ENCODE peak calls at places on chromosomes 12 and 14, in seven cellular contexts. Y, A, R, E, C, M and S are unnamed samples.

GRCh38 chr12:39441189-39441962 is 1.5 kb downstream of the KIF21A start:
- DNase-seq in Y (no peak), A (no peak), R (no peak), E (no peak), C (no peak), M (no peak), S (no peak)

GRCh38 chr12:52391618-52392002 is 6.2 kb upstream of the KRT84 start:
- DNase-seq in Y (peak; percentile 33), A (peak; percentile 68), R (no peak), E (peak; percentile 36), C (no peak), M (no peak), S (peak; percentile 13)

GRCh38 chr12:129696952-129697351 is 206.9 kb downstream of the TMEM132D start:
- DNase-seq in Y (peak; percentile 0), A (no peak), R (no peak), E (no peak), C (no peak), M (no peak), S (no peak)

GRCh38 chr14:36663404-36664321 is 2.0 kb downstream of the PAX9 start:
- DNase-seq in Y (no peak), A (no peak), R (no peak), E (no peak), C (no peak), M (no peak), S (no peak)

GRCh38 chr14:102188187-102188586 is 48.5 kb downstream of the WDR20 start:
- DNase-seq in Y (no peak), A (no peak), R (no peak), E (no peak), C (no peak), M (no peak), S (no peak)

GRCh38 chr12:2641209-2641608 is 153.6 kb upstream of the FKBP4 start:
- DNase-seq in Y (peak; percentile 38), A (peak; percentile 49), R (peak; percentile 14), E (no peak), C (no peak), M (no peak), S (peak; percentile 31)

GRCh38 chr12:30847259-30847658 is 79.3 kb upstream of the TSPAN11 start:
- DNase-seq in Y (peak; percentile 81), A (no peak), R (peak; percentile 83), E (peak; percentile 36), C (no peak), M (no peak), S (peak; percentile 78)

GRCh38 chr12:57521475-57522018 is 1.1 kb upstream of the MBD6 start:
- DNase-seq in Y (no peak), A (peak; percentile 47), R (no peak), E (peak; percentile 60), C (no peak), M (peak; percentile 35), S (no peak)

GRCh38 chr12:1575799-1576401 is 18.5 kb downstream of the FBXL14 start:
- DNase-seq in Y (peak; percentile 57), A (no peak), R (no peak), E (peak; percentile 25), C (no peak), M (no peak), S (peak; percentile 66)

GRCh38 chr14:90721619-90722305 is 94.5 kb downstream of the TTC7B start:
- DNase-seq in Y (no peak), A (no peak), R (no peak), E (no peak), C (no peak), M (no peak), S (no peak)

GRCh38 chr12:125804660-125805059 is 739.4 kb downstream of the AACS start:
- DNase-seq in Y (no peak), A (no peak), R (no peak), E (no peak), C (no peak), M (no peak), S (no peak)

GRCh38 chr12:64951944-64952343 is 127.5 kb downstream of the TBC1D30 start:
- DNase-seq in Y (no peak), A (no peak), R (no peak), E (no peak), C (no peak), M (no peak), S (no peak)

GRCh38 chr12:8950287-8950574 is 786 bp upstream of the M6PR start:
- DNase-seq in Y (no peak), A (no peak), R (no peak), E (no peak), C (no peak), M (no peak), S (no peak)

GRCh38 chr14:67738740-67739504 is 37.2 kb downstream of the RDH12 start:
- DNase-seq in Y (peak; percentile 98), A (peak; percentile 75), R (no peak), E (peak; percentile 58), C (peak; percentile 59), M (peak; percentile 44), S (peak; percentile 99)

GRCh38 chr12:120000556-120000955 is 11.5 kb downstream of the BICDL1 start:
- DNase-seq in Y (no peak), A (no peak), R (no peak), E (no peak), C (no peak), M (no peak), S (no peak)

GRCh38 chr14:75283884-75284563 is 5.4 kb downstream of the FOS start:
- DNase-seq in Y (peak; percentile 86), A (no peak), R (no peak), E (no peak), C (no peak), M (no peak), S (peak; percentile 58)

GRCh38 chr12:114668151-114668891 is 15.7 kb downstream of the TBX3 start:
- DNase-seq in Y (peak; percentile 81), A (peak; percentile 78), R (peak; percentile 48), E (peak; percentile 89), C (peak; percentile 41), M (peak; percentile 56), S (peak; percentile 75)

GRCh38 chr12:95545731-95546490 is 5.4 kb downstream of the USP44 start:
- DNase-seq in Y (no peak), A (no peak), R (no peak), E (no peak), C (no peak), M (no peak), S (no peak)

GRCh38 chr12:46524778-46525177 is 152.2 kb upstream of the SLC38A2 start:
- DNase-seq in Y (peak; percentile 98), A (peak; percentile 95), R (no peak), E (peak; percentile 62), C (no peak), M (peak; percentile 54), S (peak; percentile 99)

GRCh38 chr12:23204933-23205778 is 580.2 kb downstream of the ETNK1 start:
- DNase-seq in Y (peak; percentile 78), A (peak; percentile 28), R (peak; percentile 74), E (no peak), C (peak; percentile 14), M (no peak), S (peak; percentile 80)

GRCh38 chr12:54356228-54356627 is 8.1 kb downstream of the GPR84 start:
- DNase-seq in Y (no peak), A (no peak), R (no peak), E (no peak), C (no peak), M (no peak), S (no peak)

GRCh38 chr12:54357802-54358619 is 6.3 kb downstream of the GPR84 start:
- DNase-seq in Y (no peak), A (no peak), R (peak; percentile 82), E (no peak), C (no peak), M (no peak), S (no peak)

GRCh38 chr12:54352891-54353874 is 11.1 kb downstream of the GPR84 start:
- DNase-seq in Y (no peak), A (no peak), R (no peak), E (no peak), C (no peak), M (no peak), S (peak; percentile 52)

GRCh38 chr12:54356951-54357356 is 7.3 kb downstream of the GPR84 start:
- DNase-seq in Y (no peak), A (no peak), R (no peak), E (no peak), C (no peak), M (no peak), S (no peak)

GRCh38 chr12:54355104-54355815 is 9.0 kb downstream of the GPR84 start:
- DNase-seq in Y (no peak), A (no peak), R (no peak), E (no peak), C (no peak), M (no peak), S (no peak)
- TF ChIP-seq CTCF in Y (no peak), A (no peak), R (no peak), E (no peak), C (no peak), M (no peak), S (peak; percentile 20)

GRCh38 chr14:104195854-104196253 is 57.5 kb downstream of the KIF26A start:
- DNase-seq in Y (no peak), A (no peak), R (no peak), E (no peak), C (no peak), M (no peak), S (no peak)
- H3K4me3 ChIP-seq in Y (no peak overlapping the region), A (no peak overlapping the region), R (no peak overlapping the region), E (no peak overlapping the region), C (no peak overlapping the region), M (no peak overlapping the region), S (no peak overlapping the region)

DNA sequence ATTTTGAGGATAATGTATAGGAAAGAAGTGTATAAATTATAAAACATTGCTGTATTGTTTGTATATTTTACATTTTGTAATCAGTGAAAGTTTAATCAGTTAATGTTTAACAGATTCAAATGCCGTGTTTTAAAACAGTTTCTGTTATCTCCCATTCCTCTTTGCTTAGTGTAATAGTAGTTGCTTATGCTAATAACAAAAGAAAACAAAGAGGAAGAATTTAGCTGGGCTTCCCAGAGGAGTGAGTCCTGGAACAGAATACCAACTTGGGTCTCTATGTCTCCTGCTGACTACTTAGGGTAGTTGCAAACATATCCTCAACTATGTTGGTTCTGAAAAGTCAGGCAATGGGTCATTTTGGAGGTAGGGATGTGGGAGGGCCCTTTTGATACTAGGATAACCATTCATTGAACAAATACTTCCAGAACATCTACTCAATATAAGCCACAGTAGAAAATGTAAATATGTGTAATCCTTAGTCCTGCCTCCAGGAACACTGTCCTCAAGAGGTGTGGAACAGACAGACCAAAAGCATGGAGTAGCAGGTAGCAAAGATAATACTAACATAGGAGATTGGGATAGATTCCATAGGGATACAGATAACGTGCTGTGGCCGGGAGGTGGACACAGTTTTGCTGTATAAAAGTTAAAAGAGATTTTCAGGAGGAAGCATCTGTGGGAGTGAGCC is 36.1 kb upstream of the EVL start:
- DNase-seq in Y (peak; percentile 32), A (no peak), R (no peak), E (no peak), C (no peak), M (no peak), S (peak; percentile 76)
- TF ChIP-seq CTCF in Y (peak; percentile 4), A (no peak), R (no peak), E (no peak), C (no peak), M (no peak), S (peak; percentile 21)

DNA sequence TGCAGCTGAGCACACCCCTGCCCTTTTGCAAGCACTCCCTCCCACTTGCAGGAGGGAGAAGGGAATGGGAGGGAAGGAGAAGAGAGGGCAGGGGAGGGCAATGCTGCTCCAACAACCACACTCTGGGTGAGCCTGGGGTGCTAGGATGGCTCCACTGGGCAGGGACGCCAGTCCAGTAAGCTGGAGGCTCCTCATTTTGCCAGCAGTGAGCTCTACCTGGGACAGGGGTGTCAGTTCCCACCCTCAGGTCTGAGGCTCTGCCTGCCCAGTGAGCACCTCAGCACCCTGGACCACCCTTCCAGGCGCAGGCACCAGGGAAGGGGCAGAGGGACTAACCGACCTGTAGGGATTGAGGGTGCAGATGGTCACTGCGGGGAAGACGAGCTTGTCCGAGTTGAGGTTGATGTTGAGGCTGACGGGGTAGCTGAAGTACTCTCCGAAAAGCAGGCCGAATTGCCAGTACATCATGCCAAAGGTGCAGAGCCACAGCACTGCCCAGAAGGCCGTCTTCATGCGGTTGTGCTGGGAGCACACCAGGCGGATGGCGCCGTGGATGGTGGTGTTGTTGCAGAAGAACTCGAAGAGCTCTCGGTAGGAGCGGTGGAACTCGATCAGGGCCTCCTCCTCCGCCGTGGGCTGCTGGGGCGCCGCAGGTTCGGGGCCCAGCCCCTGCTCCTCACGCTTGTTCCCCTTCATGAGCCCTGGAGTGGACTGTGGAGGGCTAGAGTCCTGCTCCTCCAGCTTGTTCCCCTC is 1.2 kb downstream of the SCNN1A start:
- DNase-seq in Y (no peak), A (no peak), R (no peak), E (no peak), C (no peak), M (no peak), S (no peak)
- H3K4me3 ChIP-seq in Y (no peak overlapping the region), A (no peak overlapping the region), R (no peak overlapping the region), E (peak overlapping the region; percentile 34), C (peak overlapping the region; percentile 45), M (no peak overlapping the region), S (no peak overlapping the region)